ENCODE peak calls at places on chromosomes 4 and X, in six cellular contexts. Y is BJ, Z is fibroblast of lung, U is lung, B is Panc1, T is ovary. I is an unnamed sample.

GRCh38 chrX:19852014-19853005 is 35.1 kb downstream of the SH3KBP1 start:
- DNase-seq in Y (no peak), T (no peak), U (no peak), Z (peak; percentile 85), B (no peak), I (no peak)

GRCh38 chr4:128286474-128287158 is 997 bp downstream of the PGRMC2 start:
- DNase-seq in T (no peak), B (no peak), Y (no peak), U (no peak), Z (peak; percentile 58), I (no peak)

GRCh38 chrX:56623316-56623715 is 59.9 kb downstream of the UBQLN2 start:
- DNase-seq in Y (no peak), B (no peak), U (no peak), Z (no peak), T (no peak), I (no peak)

GRCh38 chr4:8745828-8746225 is 125.8 kb downstream of the HMX1 start:
- DNase-seq in B (no peak), U (no peak), Z (no peak), T (no peak), Y (no peak), I (no peak)

GRCh38 chr4:30437316-30437715 is 282.9 kb upstream of the PCDH7 start:
- DNase-seq in Y (no peak), T (no peak), U (no peak), B (no peak), Z (no peak), I (no peak)

GRCh38 chr4:111466821-111467605 is 678.2 kb upstream of the FAM241A start:
- DNase-seq in Z (peak; percentile 45), U (no peak), T (no peak), Y (no peak), B (no peak), I (no peak)

GRCh38 chrX:97389761-97390192 is 506.1 kb downstream of the RPA4 start:
- DNase-seq in B (no peak), T (no peak), U (no peak), Y (peak; percentile 20), Z (peak; percentile 89), I (no peak)

GRCh38 chr4:121957266-121957665 is 5.4 kb upstream of the TRPC3 start:
- DNase-seq in U (no peak), B (no peak), T (no peak), Z (no peak), Y (no peak), I (no peak)

GRCh38 chr4:4762909-4763814 is 96.3 kb upstream of the MSX1 start:
- DNase-seq in Y (peak; percentile 56), B (no peak), U (no peak), T (no peak), Z (peak; percentile 66), I (no peak)

GRCh38 chr4:83276299-83277040 is 8.1 kb downstream of the COQ2 start:
- DNase-seq in Z (no peak), U (no peak), B (no peak), Y (no peak), T (no peak), I (no peak)

GRCh38 chr4:163688856-163689255 is 194.4 kb downstream of the TMA16 start:
- DNase-seq in T (no peak), Z (no peak), B (no peak), Y (no peak), U (no peak), I (no peak)

GRCh38 chr4:8774071-8774470 is 97.6 kb downstream of the HMX1 start:
- DNase-seq in Z (no peak), Y (no peak), B (no peak), T (no peak), U (no peak), I (no peak)

GRCh38 chr4:55947254-55947882 is 1.4 kb upstream of the CEP135 start:
- DNase-seq in B (peak; percentile 18), Z (peak; percentile 6), Y (no peak), U (no peak), T (no peak), I (no peak)

GRCh38 chr4:15365641-15366040 is 62.2 kb upstream of the C1QTNF7 start:
- DNase-seq in Z (no peak), T (no peak), U (no peak), Y (no peak), B (no peak), I (no peak)

GRCh38 chr4:49709775-49710174 is 723.7 kb downstream of the CWH43 start:
- DNase-seq in Z (no peak), U (no peak), B (no peak), Y (no peak), T (no peak), I (no peak)

GRCh38 chr4:78268607-78269006 is 211.5 kb downstream of the FRAS1 start:
- DNase-seq in T (no peak), Y (no peak), Z (no peak), U (no peak), B (no peak), I (no peak)

GRCh38 chr4:19999775-20000414 is 251.8 kb upstream of the SLIT2 start:
- DNase-seq in Z (no peak), T (no peak), Y (no peak), B (no peak), U (no peak), I (no peak)

GRCh38 chr4:52780206-52780605 is 29.0 kb upstream of the ERVMER34-1 start:
- DNase-seq in Y (peak; percentile 15), B (no peak), T (no peak), U (no peak), Z (peak; percentile 64), I (no peak)

GRCh38 chrX:40734956-40735317 is 405 bp downstream of the MED14 start:
- DNase-seq in Z (peak; percentile 26), Y (no peak), T (no peak), B (no peak), U (no peak), I (no peak)

GRCh38 chr4:152572417-152573086 is 36.7 kb upstream of the FBXW7 start:
- DNase-seq in Z (peak; percentile 75), Y (no peak), T (no peak), U (no peak), B (no peak), I (no peak)

GRCh38 chr4:158051401-158052235 is 121.2 kb downstream of the GASK1B start:
- DNase-seq in T (peak; percentile 11), U (no peak), Y (peak; percentile 84), Z (peak; percentile 97), B (no peak), I (peak; percentile 92)

GRCh38 chr4:8002525-8003309 is 63.1 kb upstream of the AFAP1 start:
- DNase-seq in B (no peak), Y (no peak), U (no peak), Z (no peak), T (no peak), I (no peak)

GRCh38 chrX:53684415-53685192 is 1.9 kb downstream of the HUWE1 start:
- DNase-seq in U (no peak), B (no peak), T (no peak), Y (no peak), Z (no peak), I (no peak)

GRCh38 chr4:98377626-98378025 is 116.4 kb downstream of the RAP1GDS1 start:
- DNase-seq in T (no peak), B (no peak), Z (peak; percentile 62), U (no peak), Y (no peak), I (no peak)

GRCh38 chrX:66200855-66201795 is 37.1 kb downstream of the HEPH start:
- DNase-seq in Z (no peak), B (no peak), Y (no peak), U (no peak), T (no peak), I (no peak)

DNA sequence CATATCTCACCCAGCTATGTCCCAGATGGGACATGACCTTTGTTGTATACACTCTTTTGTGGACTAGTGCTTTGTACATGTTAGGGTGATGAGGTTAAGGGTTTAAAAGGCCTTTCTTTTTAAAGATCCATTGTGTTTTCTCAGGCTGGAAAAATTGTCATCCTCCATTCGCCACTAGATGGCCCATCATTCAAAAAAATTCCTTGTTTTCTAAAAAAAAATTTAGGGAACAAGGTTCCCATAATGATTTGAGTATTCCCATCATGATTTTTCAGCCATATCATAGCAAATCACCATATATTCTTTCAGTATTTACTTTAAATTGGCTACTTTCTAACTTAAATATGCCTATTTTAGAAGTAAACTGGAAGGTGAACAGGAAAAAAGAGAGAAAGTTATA is 91.9 kb upstream of the TMEM164 start:
- DNase-seq in T (no peak), B (peak; percentile 12), U (no peak), Y (no peak), Z (no peak), I (no peak)
- TF ChIP-seq CTCF in T (peak; percentile 44), B (peak; percentile 67), U (peak; percentile 3), Y (peak; percentile 45), Z (peak; percentile 42), I (peak; percentile 64)

DNA sequence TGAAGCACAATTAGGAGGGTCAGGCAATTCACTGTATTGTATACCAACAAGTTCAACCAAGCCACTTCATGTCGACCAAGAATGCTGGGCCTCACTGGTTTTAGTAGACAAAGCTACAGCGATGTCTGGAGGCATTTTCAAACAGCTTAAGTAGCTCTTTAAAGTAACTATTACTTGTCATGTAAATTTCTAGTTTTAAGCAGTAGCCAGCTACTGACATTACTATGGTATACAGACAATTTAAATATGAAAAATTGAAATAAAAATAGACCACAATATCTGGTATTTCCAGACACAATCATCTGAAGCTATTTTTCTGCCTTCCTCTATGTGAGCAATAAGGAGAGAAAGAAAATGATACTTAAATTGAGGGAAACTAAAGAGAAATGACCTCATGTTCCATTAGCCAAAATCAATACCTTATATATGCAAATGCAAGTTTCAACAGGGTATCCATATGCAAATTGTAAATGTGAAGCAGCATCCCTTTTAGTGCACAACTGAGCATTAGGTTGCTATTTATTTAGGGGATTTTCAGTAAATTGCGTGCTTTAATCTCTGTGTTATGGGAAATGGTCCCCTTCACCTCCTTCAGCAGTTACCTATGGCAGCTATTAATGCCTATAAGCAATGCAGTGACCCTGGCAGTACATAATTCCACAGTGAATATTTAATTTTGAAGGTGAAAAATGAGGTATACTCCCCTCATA is 119.5 kb downstream of the GPC3 start:
- DNase-seq in Z (no peak), Y (no peak), U (no peak), T (no peak), B (no peak), I (no peak)
- H3K4me3 ChIP-seq in Z (no peak overlapping the region), Y (no peak overlapping the region), U (no peak overlapping the region), T (no peak overlapping the region), B (no peak overlapping the region), I (no peak overlapping the region)

GRCh38 chrX:130268500-130269170 is at the start of gene ZNF280C:
- DNase-seq in B (peak; percentile 79), Z (peak; percentile 92), T (peak; percentile 84), U (peak; percentile 90), Y (peak; percentile 74), I (peak; percentile 73)
- TF ChIP-seq CTCF in B (peak; percentile 64), Z (peak; percentile 13), T (peak; percentile 6), U (no peak), Y (peak; percentile 52), I (peak; percentile 34)

GRCh38 chrX:149908308-149908707 is 21.1 kb upstream of the HSFX4 start:
- DNase-seq in Z (no peak), T (no peak), U (no peak), B (no peak), Y (no peak), I (no peak)

GRCh38 chrX:149898554-149898953 is 17.6 kb downstream of the MAGEA8 start:
- DNase-seq in Z (no peak), U (no peak), B (no peak), Y (no peak), T (no peak), I (no peak)

GRCh38 chrX:149908727-149909126 is 20.6 kb upstream of the HSFX4 start:
- DNase-seq in Z (no peak), B (no peak), T (no peak), U (no peak), Y (no peak), I (no peak)

GRCh38 chrX:149909324-149910177 is 19.8 kb upstream of the HSFX4 start:
- DNase-seq in Z (no peak), T (no peak), U (no peak), B (no peak), Y (no peak), I (no peak)

GRCh38 chrX:149903889-149904748 is 23.1 kb downstream of the MAGEA8 start:
- DNase-seq in U (no peak), Z (peak; percentile 1), T (no peak), B (no peak), Y (no peak), I (no peak)
- H3K4me3 ChIP-seq in U (no peak overlapping the region), Z (no peak overlapping the region), T (no peak overlapping the region), B (peak overlapping the region; percentile 3), Y (no peak overlapping the region), I (no peak overlapping the region)